ENCODE peak calls at places on chromosome 12, in six cellular contexts. S is Peyer's patch, U is astrocyte of the spinal cord, D is breast epithelium, P is fibroblast of the aortic adventitia, B is cardiac fibroblast. H is an unnamed sample.

GRCh38 chr12:49893753-49894752 is 9.6 kb downstream of the FAIM2 start:
- DNase-seq in U (peak), P (peak), B (peak), S (no peak), D (peak), H (peak)

GRCh38 chr12:42119085-42119633 is 25.5 kb downstream of the GXYLT1 start:
- DNase-seq in B (peak), P (peak), U (peak), D (no peak), S (no peak), H (peak)

GRCh38 chr12:12216349-12217017 is 50.4 kb downstream of the LRP6 start:
- DNase-seq in P (no peak), S (no peak), B (no peak), D (no peak), U (no peak), H (no peak)

GRCh38 chr12:95998611-95999300 is 2.6 kb upstream of the HAL start:
- DNase-seq in S (no peak), P (peak), U (peak), D (no peak), B (peak), H (peak)

GRCh38 chr12:1800646-1801284 is 19.6 kb upstream of the LRTM2 start:
- DNase-seq in B (peak), P (no peak), D (no peak), S (peak), U (no peak), H (peak)

GRCh38 chr12:8554451-8555195 is 13.9 kb upstream of the CLEC4E start:
- DNase-seq in S (no peak), D (no peak), P (peak), B (peak), U (peak), H (peak)

GRCh38 chr12:54232790-54233189 is 44.0 kb upstream of the SMUG1 start:
- DNase-seq in P (peak), U (peak), D (no peak), S (no peak), B (peak), H (peak)

GRCh38 chr12:3553681-3554546 is 62.9 kb downstream of the PRMT8 start:
- DNase-seq in D (no peak), P (no peak), S (no peak), B (no peak), U (no peak), H (peak)

GRCh38 chr12:49304161-49304560 is 9.2 kb downstream of the PRPH start:
- DNase-seq in P (peak), U (no peak), D (no peak), S (no peak), B (peak), H (peak)

GRCh38 chr12:25423355-25423754 is 129.7 kb downstream of the LMNTD1 start:
- DNase-seq in D (no peak), B (no peak), P (peak), S (no peak), U (no peak), H (no peak)

GRCh38 chr12:106583578-106584103 is 837 bp downstream of the RFX4 start:
- DNase-seq in P (peak), D (no peak), S (no peak), U (no peak), B (peak), H (no peak)

GRCh38 chr12:110245278-110245868 is 35.7 kb upstream of the ATP2A2 start:
- DNase-seq in P (no peak), S (peak), U (no peak), D (no peak), B (no peak), H (no peak)

GRCh38 chr12:85575115-85576096 is 260.8 kb downstream of the RASSF9 start:
- DNase-seq in U (peak), S (no peak), B (peak), P (peak), D (no peak), H (peak)

GRCh38 chr12:99393763-99394162 is 253.8 kb upstream of the GARIN6 start:
- DNase-seq in B (no peak), U (no peak), S (no peak), D (no peak), P (no peak), H (no peak)

GRCh38 chr12:49358548-49359141 is 8.6 kb upstream of the SPATS2 start:
- DNase-seq in U (peak), P (peak), D (no peak), B (peak), S (peak), H (peak)

GRCh38 chr12:5184159-5184558 is 140.5 kb downstream of the KCNA5 start:
- DNase-seq in D (no peak), B (no peak), S (no peak), P (no peak), U (no peak), H (no peak)
- TF ChIP-seq CTCF in D (no peak), B (no peak), S (no peak), P (no peak), U (no peak), H (no peak)

DNA sequence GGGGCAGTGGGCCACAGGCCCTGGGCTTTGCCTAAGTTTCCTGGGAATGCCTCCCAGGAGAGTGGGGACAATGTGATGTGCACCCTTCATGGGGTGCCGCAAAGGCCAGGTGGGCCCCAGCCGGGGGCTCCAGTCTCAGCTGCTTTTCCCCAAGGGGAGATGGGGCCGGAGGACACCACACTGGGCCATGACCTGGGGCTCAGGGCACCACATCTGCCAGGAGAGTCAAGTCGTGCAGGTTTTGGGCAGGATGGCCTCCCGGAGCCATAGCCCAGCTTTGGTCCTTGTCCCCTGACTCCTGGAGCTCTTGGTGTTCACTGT is 12.2 kb downstream of the HIP1R start:
- DNase-seq in B (no peak), P (no peak), S (no peak), U (no peak), D (no peak), H (no peak)
- H3K4me3 ChIP-seq in B (no peak), P (no peak), S (no peak), U (no peak), D (no peak), H (no peak)

DNA sequence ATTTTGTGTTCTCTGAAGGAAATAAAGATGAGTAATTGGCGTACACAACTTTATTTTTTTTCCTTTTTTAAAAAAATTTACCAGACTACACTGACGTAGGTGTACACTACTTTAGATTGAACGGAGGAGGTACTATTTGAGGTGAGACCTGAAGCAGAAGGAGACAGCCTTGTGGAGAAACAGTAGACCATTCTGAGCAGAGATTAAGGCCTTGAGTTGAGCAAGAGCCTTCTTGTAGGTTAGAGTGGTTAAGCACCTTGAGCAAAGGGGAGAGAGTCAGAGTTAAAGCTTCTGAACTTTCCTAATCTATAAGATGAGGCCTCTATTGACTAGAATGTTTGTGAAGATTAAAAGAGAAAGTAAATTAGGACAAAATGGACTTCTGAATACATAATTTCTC is 2.5 kb downstream of the LEMD3 start:
- DNase-seq in S (no peak), P (no peak), U (no peak), B (no peak), D (no peak), H (peak)
- TF ChIP-seq CTCF in S (no peak), P (no peak), U (no peak), B (no peak), D (no peak), H (no peak)

GRCh38 chr12:120640840-120641833 is 711 bp downstream of the CABP1 start:
- DNase-seq in B (peak), P (peak), U (peak), S (peak), D (no peak), H (peak)
- H3K4me3 ChIP-seq in B (peak), P (peak), U (no peak), S (peak), D (peak), H (peak)

GRCh38 chr12:62009445-62009844 is 250.8 kb upstream of the USP15 start:
- DNase-seq in U (no peak), S (no peak), D (no peak), P (no peak), B (no peak), H (no peak)

GRCh38 chr12:62008703-62009102 is 251.5 kb upstream of the USP15 start:
- DNase-seq in U (no peak), S (no peak), B (no peak), P (no peak), D (no peak), H (no peak)

GRCh38 chr12:62014330-62014729 is 245.9 kb upstream of the USP15 start:
- DNase-seq in B (no peak), P (no peak), S (no peak), D (no peak), U (no peak), H (no peak)
- TF ChIP-seq CTCF in B (no peak), P (no peak), S (no peak), D (no peak), U (no peak), H (no peak)

GRCh38 chr12:72330784-72331183 is 58.6 kb downstream of the TRHDE start:
- DNase-seq in P (no peak), U (no peak), D (no peak), B (no peak), S (no peak), H (no peak)

GRCh38 chr12:72330291-72330690 is 58.1 kb downstream of the TRHDE start:
- DNase-seq in P (no peak), S (no peak), U (peak), D (no peak), B (no peak), H (peak)
- H3K4me3 ChIP-seq in P (no peak), S (no peak), U (no peak), D (no peak), B (no peak), H (peak)

GRCh38 chr12:63844391-63845341 is at the start of gene SRGAP1:
- DNase-seq in B (peak), D (peak), S (no peak), P (peak), U (peak), H (peak)
- TF ChIP-seq CTCF in B (peak), D (no peak), S (no peak), P (peak), U (no peak), H (peak)

GRCh38 chr12:124829008-124829707 is 34.5 kb downstream of the SCARB1 start:
- DNase-seq in D (no peak), S (no peak), B (peak), P (peak), U (peak), H (peak)
- H3K4me3 ChIP-seq in D (no peak), S (no peak), B (no peak), P (no peak), U (no peak), H (no peak)